ENCODE peak calls at places on chromosomes 4 and X, in nine cellular contexts. B is IMR-90, L is fibroblast of lung, N is HFF-Myc, V is endothelial cell of umbilical vein, R is cardiac muscle cell, T is ovary, Z is GM23338, D is lower lobe of right lung. Y is an unnamed sample.

GRCh38 chr4:88158360-88159136 is at the start of gene ABCG2:
- DNase-seq in R (peak), D (peak), Z (peak), N (peak), L (peak), T (peak), B (peak), V (peak), Y (peak)

GRCh38 chr4:75549019-75549418 is 6.8 kb upstream of the ODAPH start:
- DNase-seq in T (no peak), V (no peak), N (no peak), Z (no peak), R (no peak), D (no peak), B (no peak), L (no peak), Y (no peak)

GRCh38 chrX:140091276-140091886 is 126.1 kb upstream of the CXorf66 start:
- DNase-seq in D (peak), R (peak), N (no peak), L (no peak), T (no peak), Z (peak), B (no peak), V (no peak), Y (no peak)

GRCh38 chr4:16858275-16858752 is 40.1 kb downstream of the LDB2 start:
- DNase-seq in Z (peak), T (no peak), N (no peak), R (peak), V (peak), D (no peak), L (peak), B (peak), Y (no peak)

GRCh38 chr4:13536607-13537006 is 7.7 kb downstream of the NKX3-2 start:
- DNase-seq in Z (no peak), B (no peak), N (no peak), T (no peak), R (no peak), L (no peak), D (no peak), V (no peak), Y (no peak)

GRCh38 chrX:18574591-18574990 is 97.3 kb downstream of the RS1 start:
- DNase-seq in L (peak), D (no peak), N (peak), R (peak), Z (no peak), T (peak), V (peak), B (peak), Y (peak)

GRCh38 chr4:148203056-148203898 is 238.9 kb downstream of the NR3C2 start:
- DNase-seq in R (no peak), N (no peak), B (no peak), L (no peak), Z (peak), D (no peak), V (no peak), T (no peak), Y (no peak)

GRCh38 chr4:40747436-40747835 is 2.3 kb upstream of the NSUN7 start:
- DNase-seq in N (no peak), Z (no peak), L (no peak), R (no peak), D (no peak), V (no peak), B (no peak), T (no peak), Y (no peak)

GRCh38 chr4:55768291-55768690 is 51.3 kb upstream of the EXOC1L start:
- DNase-seq in D (no peak), L (peak), T (no peak), V (peak), R (peak), B (peak), N (peak), Z (peak), Y (peak)

GRCh38 chr4:80073362-80074008 is 456 bp upstream of the ANTXR2 start:
- DNase-seq in L (no peak), V (no peak), R (no peak), T (no peak), D (no peak), Z (no peak), N (no peak), B (no peak), Y (no peak)

GRCh38 chrX:56766554-56767412 is 37.7 kb downstream of the NBDY start:
- DNase-seq in R (peak), N (no peak), Z (no peak), D (no peak), L (no peak), B (peak), V (no peak), T (no peak), Y (peak)
- TF ChIP-seq CTCF in R (peak), N (no peak), Z (no peak), D (no peak), L (no peak), B (no peak), V (no peak), T (no peak), Y (no peak)

GRCh38 chr4:189940178-189941004 is at the start of gene FRG1:
- DNase-seq in L (peak), B (peak), T (peak), D (peak), R (peak), V (peak), Z (peak), N (peak), Y (peak)
- H3K4me3 ChIP-seq in L (peak), B (peak), T (peak), D (peak), R (peak), V (peak), Z (peak), N (peak), Y (peak)

GRCh38 chrX:106863697-106864096 is 39.4 kb downstream of the RIPPLY1 start:
- DNase-seq in V (no peak), D (no peak), R (no peak), L (no peak), N (no peak), T (no peak), B (no peak), Z (no peak), Y (no peak)

DNA sequence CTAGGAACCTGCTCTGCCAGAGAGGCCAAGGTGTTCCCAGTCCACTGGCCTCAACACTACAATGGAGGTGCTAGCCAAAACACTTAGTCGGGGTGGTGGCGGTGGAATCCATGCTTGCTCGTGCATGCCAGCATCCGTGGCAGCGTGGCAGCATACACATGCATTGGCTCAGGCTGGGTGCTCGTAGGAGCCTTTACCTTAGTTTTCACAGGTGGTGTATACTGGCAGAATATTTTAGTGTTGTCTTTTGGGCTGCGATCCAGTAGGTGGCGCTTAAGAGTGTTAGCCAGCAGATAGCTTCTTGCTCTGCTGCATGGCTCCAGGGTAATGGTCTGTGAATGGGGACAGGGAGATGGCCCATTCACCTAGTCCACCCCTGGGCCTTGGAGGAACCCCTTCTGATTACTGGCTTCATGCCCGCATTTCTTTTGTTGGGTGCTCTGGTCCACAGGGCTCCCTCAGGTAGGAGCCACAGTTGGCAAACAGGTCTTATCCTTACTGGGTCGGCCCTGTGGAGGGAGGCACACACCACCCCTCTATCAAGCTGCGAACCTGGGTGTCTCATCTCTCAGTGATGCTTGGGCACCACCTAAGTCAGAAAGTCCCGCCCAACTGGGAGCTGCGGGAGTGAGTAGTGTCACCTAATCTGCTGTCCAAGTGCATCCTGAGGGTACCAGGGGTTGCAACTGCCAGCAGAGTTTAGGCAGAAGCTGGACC is 40.0 kb downstream of the RIPPLY1 start:
- DNase-seq in L (no peak), D (no peak), Z (peak), R (peak), T (no peak), B (peak), N (no peak), V (peak), Y (peak)
- TF ChIP-seq CTCF in L (no peak), D (peak), Z (peak), R (peak), T (no peak), B (peak), N (peak), V (peak), Y (peak)

GRCh38 chr4:127523369-127523768 is 109.4 kb upstream of the INTU start:
- DNase-seq in L (no peak), N (no peak), D (no peak), B (no peak), V (no peak), Z (no peak), T (no peak), R (no peak), Y (no peak)

GRCh38 chr4:127521463-127521862 is 111.3 kb upstream of the INTU start:
- DNase-seq in V (no peak), B (no peak), R (no peak), D (no peak), L (peak), N (no peak), Z (no peak), T (no peak), Y (no peak)

GRCh38 chr4:127518022-127518421 is 114.7 kb upstream of the INTU start:
- DNase-seq in Z (peak), D (no peak), V (no peak), R (no peak), L (no peak), N (no peak), B (no peak), T (no peak), Y (no peak)
- H3K4me3 ChIP-seq in Z (no peak), D (no peak), V (no peak), R (no peak), L (no peak), N (no peak), B (no peak), T (no peak), Y (no peak)

GRCh38 chr4:2172627-2173231 is 69.2 kb downstream of the HAUS3 start:
- DNase-seq in N (no peak), R (no peak), D (no peak), B (no peak), T (no peak), V (no peak), Z (no peak), L (no peak), Y (no peak)

GRCh38 chr4:2172161-2172560 is 69.8 kb downstream of the HAUS3 start:
- DNase-seq in N (no peak), V (no peak), B (no peak), R (no peak), Z (no peak), T (no peak), L (no peak), D (no peak), Y (no peak)

GRCh38 chr4:2165391-2165790 is 76.5 kb downstream of the HAUS3 start:
- DNase-seq in V (no peak), T (no peak), R (no peak), D (no peak), B (no peak), L (no peak), Z (no peak), N (no peak), Y (no peak)

GRCh38 chr4:2166253-2166652 is 75.7 kb downstream of the HAUS3 start:
- DNase-seq in N (no peak), B (no peak), T (no peak), Z (no peak), V (no peak), L (no peak), D (no peak), R (no peak), Y (no peak)

DNA sequence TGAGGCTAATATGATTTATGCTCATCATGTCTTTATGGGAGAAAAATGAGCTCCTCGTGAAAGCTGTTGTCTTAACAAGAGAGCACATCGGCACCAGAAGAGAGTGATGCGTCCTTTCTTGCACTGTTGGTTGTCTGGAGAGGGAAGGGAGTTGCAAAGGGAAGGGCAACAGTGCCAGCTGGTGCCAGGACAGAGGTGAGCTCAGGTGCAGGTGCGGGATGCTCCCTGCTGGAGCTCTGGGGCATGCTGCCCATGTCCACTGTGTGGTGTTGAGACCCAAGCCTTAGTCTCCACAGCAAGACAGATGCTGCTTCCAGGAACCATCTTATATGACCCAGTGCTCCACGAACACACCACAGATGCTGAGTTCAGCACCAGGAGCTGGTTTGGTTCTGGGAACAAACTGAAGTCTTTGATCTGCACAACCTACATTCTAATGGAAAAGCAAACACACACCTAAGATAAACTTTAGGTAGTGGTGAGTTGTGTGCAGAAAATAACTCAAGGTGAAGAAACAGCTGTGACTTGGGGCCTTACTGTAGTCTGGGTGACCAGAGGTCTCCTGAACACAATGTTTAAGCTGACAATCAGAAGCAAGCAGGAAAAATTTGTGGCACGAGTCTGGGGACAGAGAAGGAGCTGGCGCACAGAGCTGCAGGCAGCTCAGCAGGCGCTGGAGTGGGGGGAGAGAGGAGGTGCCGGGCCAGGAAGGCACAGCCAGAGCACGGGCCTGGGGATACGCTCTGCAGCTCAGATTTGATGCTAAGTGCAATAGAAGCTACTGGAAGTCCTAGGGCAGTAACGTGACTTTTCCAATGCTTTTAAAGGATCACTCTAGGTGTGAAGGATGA is 73.2 kb downstream of the HAUS3 start:
- DNase-seq in R (no peak), D (no peak), V (no peak), L (no peak), B (no peak), N (no peak), T (no peak), Z (no peak), Y (no peak)
- TF ChIP-seq CTCF in R (no peak), D (no peak), V (no peak), L (no peak), B (no peak), N (no peak), T (no peak), Z (no peak), Y (no peak)

DNA sequence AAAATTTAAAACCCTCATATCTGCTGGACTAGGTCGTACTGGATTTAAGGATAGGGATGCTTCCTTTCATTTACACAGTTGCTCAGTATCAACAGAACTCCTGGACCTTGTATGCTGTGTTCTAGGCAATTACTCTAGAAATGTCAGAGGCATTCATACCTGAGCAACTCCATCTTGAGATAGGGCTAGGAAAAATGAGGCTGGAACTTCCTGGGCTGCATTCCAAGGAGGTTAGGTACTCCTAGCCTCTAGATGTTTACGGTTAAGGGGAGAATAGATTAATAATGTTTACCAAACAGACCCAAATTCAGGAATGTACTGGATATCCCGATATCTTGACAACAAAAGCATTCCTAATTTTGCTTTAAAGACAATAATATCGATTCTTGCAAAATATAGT is 84.7 kb upstream of the NLGN4X start:
- DNase-seq in L (no peak), R (no peak), D (no peak), N (no peak), B (no peak), Z (peak), T (no peak), V (no peak), Y (no peak)
- H3K4me3 ChIP-seq in L (no peak), R (no peak), D (no peak), N (no peak), B (no peak), Z (no peak), T (no peak), V (no peak), Y (no peak)

GRCh38 chrX:110561036-110561435 is 202.4 kb downstream of the RTL9 start:
- DNase-seq in L (no peak), N (no peak), V (no peak), T (no peak), Z (no peak), B (no peak), R (peak), D (no peak), Y (peak)
- TF ChIP-seq CTCF in L (no peak), N (no peak), V (no peak), T (no peak), Z (no peak), B (no peak), R (no peak), D (no peak), Y (no peak)

GRCh38 chr4:112896326-112896892 is 153.0 kb upstream of the ANK2 start:
- DNase-seq in L (no peak), N (no peak), D (no peak), R (no peak), V (no peak), B (no peak), T (no peak), Z (peak), Y (no peak)

GRCh38 chr4:112897548-112897947 is 151.9 kb upstream of the ANK2 start:
- DNase-seq in N (no peak), T (no peak), B (no peak), Z (peak), D (no peak), V (peak), R (peak), L (no peak), Y (no peak)

GRCh38 chr4:112900416-112900815 is 149.0 kb upstream of the ANK2 start:
- DNase-seq in D (no peak), L (no peak), B (no peak), V (no peak), T (no peak), R (no peak), Z (no peak), N (no peak), Y (no peak)

GRCh38 chr4:112895785-112896184 is 153.7 kb upstream of the ANK2 start:
- DNase-seq in V (no peak), R (no peak), N (no peak), D (no peak), B (no peak), Z (peak), L (peak), T (no peak), Y (no peak)

GRCh38 chr4:112898357-112899141 is 150.9 kb upstream of the ANK2 start:
- DNase-seq in V (no peak), D (no peak), B (no peak), L (no peak), Z (peak), N (no peak), R (no peak), T (no peak), Y (no peak)
- H3K4me3 ChIP-seq in V (no peak), D (no peak), B (no peak), L (no peak), Z (no peak), N (no peak), R (no peak), T (no peak), Y (no peak)

GRCh38 chrX:135688137-135688536 is 25.3 kb upstream of the CT45A1 start:
- DNase-seq in N (no peak), D (no peak), V (no peak), L (no peak), T (no peak), B (no peak), R (no peak), Z (peak), Y (no peak)
- TF ChIP-seq CTCF in N (peak), D (no peak), V (peak), L (no peak), T (no peak), B (no peak), R (peak), Z (peak), Y (no peak)